ENCODE peak calls at places on chromosome 17, in seven cellular contexts. Z, K, Y, T, J, F and R are unnamed samples.

GRCh38 chr17:19448341-19449268 is 37.6 kb downstream of the RNF112 start:
- DNase-seq in Z (peak), K (peak), Y (peak), T (no peak), J (no peak), F (no peak), R (peak)

GRCh38 chr17:72516772-72517399 is 396.1 kb downstream of the SOX9 start:
- DNase-seq in Z (no peak), K (no peak), Y (no peak), T (no peak), J (no peak), F (no peak), R (no peak)

GRCh38 chr17:29049541-29050150 is 6.7 kb downstream of the PIPOX start:
- DNase-seq in Z (no peak), K (no peak), Y (peak), T (no peak), J (no peak), F (no peak), R (no peak)

GRCh38 chr17:53640808-53641207 is 181.9 kb upstream of the KIF2B start:
- DNase-seq in Z (no peak), K (no peak), Y (no peak), T (no peak), J (no peak), F (no peak), R (no peak)

GRCh38 chr17:73291260-73291801 is 20.5 kb downstream of the CDC42EP4 start:
- DNase-seq in Z (peak), K (peak), Y (peak), T (no peak), J (no peak), F (no peak), R (peak)

GRCh38 chr17:8941520-8941919 is 24.0 kb downstream of the PIK3R5 start:
- DNase-seq in Z (peak), K (no peak), Y (no peak), T (no peak), J (no peak), F (no peak), R (no peak)

GRCh38 chr17:29251969-29252866 is 5.6 kb downstream of the CRYBA1 start:
- DNase-seq in Z (no peak), K (peak), Y (peak), T (no peak), J (no peak), F (peak), R (peak)

GRCh38 chr17:9350083-9350482 is 225.5 kb downstream of the STX8 start:
- DNase-seq in Z (no peak), K (peak), Y (no peak), T (no peak), J (no peak), F (no peak), R (peak)

GRCh38 chr17:73123606-73124320 is 31.3 kb upstream of the SLC39A11 start:
- DNase-seq in Z (no peak), K (no peak), Y (no peak), T (no peak), J (no peak), F (no peak), R (no peak)

GRCh38 chr17:52064791-52065211 is 93.7 kb downstream of the CA10 start:
- DNase-seq in Z (no peak), K (no peak), Y (no peak), T (no peak), J (no peak), F (no peak), R (no peak)

GRCh38 chr17:30326816-30327215 is 7.0 kb downstream of the TMIGD1 start:
- DNase-seq in Z (no peak), K (no peak), Y (no peak), T (no peak), J (no peak), F (no peak), R (no peak)

GRCh38 chr17:62164712-62165377 is 99.8 kb upstream of the MED13 start:
- DNase-seq in Z (no peak), K (no peak), Y (peak), T (no peak), J (no peak), F (no peak), R (no peak)

GRCh38 chr17:9456265-9456664 is 119.4 kb downstream of the STX8 start:
- DNase-seq in Z (no peak), K (no peak), Y (no peak), T (no peak), J (no peak), F (no peak), R (no peak)

GRCh38 chr17:40311575-40311974 is 2.6 kb downstream of the RARA start:
- DNase-seq in Z (no peak), K (no peak), Y (no peak), T (no peak), J (no peak), F (no peak), R (no peak)

GRCh38 chr17:46772879-46773620 is 45.4 kb downstream of the WNT3 start:
- DNase-seq in Z (peak), K (no peak), Y (no peak), T (no peak), J (no peak), F (peak), R (peak)

GRCh38 chr17:67836205-67836987 is 11.1 kb downstream of the BPTF start:
- DNase-seq in Z (no peak), K (peak), Y (peak), T (no peak), J (no peak), F (no peak), R (peak)

DNA sequence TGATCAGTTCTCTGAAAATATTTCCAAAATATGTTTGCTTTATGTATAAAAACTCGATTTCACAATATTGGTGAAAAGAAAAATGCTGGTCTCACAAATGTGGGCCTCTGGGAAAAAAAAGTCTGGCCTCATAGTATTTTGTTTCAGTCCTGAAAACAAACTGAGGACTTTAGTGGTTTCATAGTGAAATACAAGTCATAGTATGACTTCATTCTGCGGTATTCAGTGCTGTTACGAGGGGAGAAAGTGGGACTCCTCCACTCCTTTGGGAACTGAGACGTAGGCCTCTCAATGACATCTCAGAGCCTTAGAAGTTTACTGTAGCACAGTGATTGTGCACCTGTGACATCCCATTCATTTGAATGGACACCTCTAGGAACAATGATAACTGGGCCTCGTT is 56.0 kb downstream of the CYB561 start:
- DNase-seq in Z (no peak), K (no peak), Y (no peak), T (no peak), J (no peak), F (no peak), R (no peak)
- H3K23ac ChIP-seq in Z (no peak), K (no peak), Y (no peak), T (no peak), J (no peak), F (no peak), R (no peak)

DNA sequence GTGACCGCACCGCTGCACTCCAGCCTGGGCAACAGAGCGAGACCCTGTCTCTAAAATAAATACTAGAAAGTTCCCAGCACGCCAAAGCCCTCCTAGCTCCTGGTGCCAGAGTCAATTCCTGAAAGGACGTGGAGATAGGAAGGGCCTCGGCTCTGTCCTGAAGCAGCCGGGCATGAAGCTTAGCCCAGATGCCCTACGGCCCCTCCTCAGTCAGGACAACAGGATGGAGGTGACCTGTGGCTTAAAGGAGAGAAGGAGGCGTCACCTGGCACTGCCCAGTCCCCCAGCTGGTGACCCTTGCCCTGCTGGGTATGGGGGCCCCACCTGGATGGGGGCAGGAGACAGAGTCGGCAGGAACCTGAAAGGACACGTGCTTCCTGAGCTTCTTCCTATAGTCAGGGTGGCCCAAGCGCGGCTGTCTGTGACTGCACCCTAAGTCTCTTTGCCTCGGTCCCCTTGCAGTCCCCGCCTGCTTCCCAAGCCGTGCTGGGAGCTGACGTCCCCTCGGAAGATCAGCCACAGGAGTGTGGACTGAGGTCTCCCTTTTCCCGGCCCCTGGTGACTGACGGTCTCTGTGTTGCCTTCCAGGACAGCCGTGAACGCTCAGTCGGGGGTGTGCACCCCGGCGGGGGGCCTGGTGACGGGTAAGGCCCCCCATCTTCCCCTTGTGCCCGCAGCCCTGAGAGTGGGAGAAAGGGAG is 14.9 kb upstream of the RNF213 start:
- DNase-seq in Z (no peak), K (no peak), Y (no peak), T (no peak), J (no peak), F (no peak), R (no peak)
- H2AK5ac ChIP-seq in Z (no peak), K (no peak), Y (no peak), T (no peak), J (peak), F (no peak), R (no peak)

GRCh38 chr17:76943202-76943601 is 75.0 kb downstream of the MGAT5B start:
- DNase-seq in Z (no peak), K (no peak), Y (no peak), T (no peak), J (no peak), F (no peak), R (no peak)
- H3K23ac ChIP-seq in Z (no peak), K (no peak), Y (no peak), T (no peak), J (no peak), F (no peak), R (no peak)

DNA sequence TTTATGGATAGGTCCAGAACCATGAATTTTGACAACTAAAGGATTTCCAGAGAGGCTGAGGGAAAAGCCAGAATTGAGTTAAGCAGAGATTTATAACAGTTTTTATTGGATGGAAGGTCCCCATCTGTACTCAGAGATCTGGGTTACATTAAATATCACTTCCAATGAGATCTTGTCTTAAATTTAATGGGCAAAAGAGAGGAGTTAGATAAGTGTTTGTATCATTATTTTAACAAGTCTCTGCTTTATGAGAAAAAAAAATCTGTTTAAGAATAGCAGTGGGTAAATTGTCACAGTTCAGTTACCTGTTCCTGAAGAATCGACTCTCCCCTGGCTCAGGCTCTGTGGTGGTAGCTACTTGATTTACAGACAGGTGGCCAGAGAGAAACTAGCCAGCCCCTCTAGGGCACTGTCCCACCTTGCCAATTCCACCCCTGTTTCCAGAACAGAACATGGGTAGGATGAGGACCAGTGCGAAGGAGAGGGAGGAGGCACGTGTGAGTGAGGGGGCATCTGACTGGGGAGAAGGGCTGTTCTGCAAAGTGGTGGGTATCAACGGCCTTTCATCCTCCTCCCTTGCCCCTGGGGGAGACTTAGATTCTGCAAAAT is 22.1 kb upstream of the CRHR1 start:
- DNase-seq in Z (no peak), K (no peak), Y (no peak), T (no peak), J (no peak), F (no peak), R (no peak)
- H2AK5ac ChIP-seq in Z (no peak), K (no peak), Y (no peak), T (no peak), J (no peak), F (no peak), R (no peak)

GRCh38 chr17:4068918-4069317 is 73.9 kb downstream of the ZZEF1 start:
- DNase-seq in Z (no peak), K (no peak), Y (no peak), T (no peak), J (no peak), F (no peak), R (no peak)

GRCh38 chr17:4064366-4064765 is 78.5 kb downstream of the ZZEF1 start:
- DNase-seq in Z (no peak), K (no peak), Y (no peak), T (no peak), J (no peak), F (no peak), R (no peak)

DNA sequence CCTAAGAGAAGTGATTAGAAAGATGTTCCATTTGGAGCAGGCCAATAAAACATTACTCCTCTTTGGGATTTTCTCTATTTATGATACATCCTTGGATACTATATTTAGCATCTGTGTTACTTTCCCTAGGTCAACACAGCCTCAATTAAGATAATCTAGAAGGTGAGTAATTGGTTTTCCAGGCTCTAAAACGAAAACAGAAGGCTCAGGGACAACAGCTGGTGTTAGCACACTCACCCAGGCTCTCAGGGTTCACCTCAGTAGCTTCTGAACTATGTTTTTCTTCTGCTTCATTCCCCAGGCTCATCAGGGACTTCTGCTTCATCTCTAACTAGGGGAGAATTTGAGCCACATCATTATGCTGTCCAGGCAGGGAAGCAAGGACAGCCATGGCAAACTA is 76.6 kb downstream of the ZZEF1 start:
- DNase-seq in Z (no peak), K (no peak), Y (no peak), T (no peak), J (no peak), F (no peak), R (no peak)
- H3K23ac ChIP-seq in Z (no peak), K (no peak), Y (no peak), T (no peak), J (no peak), F (no peak), R (no peak)

GRCh38 chr17:7254511-7254910 is 2.5 kb downstream of the ELP5 start:
- DNase-seq in Z (no peak), K (no peak), Y (no peak), T (no peak), J (no peak), F (no peak), R (no peak)

GRCh38 chr17:7252176-7253043 is at the start of gene ELP5:
- DNase-seq in Z (peak), K (peak), Y (peak), T (no peak), J (peak), F (peak), R (peak)

GRCh38 chr17:7251330-7252175 is at the start of gene CTDNEP1:
- DNase-seq in Z (peak), K (peak), Y (peak), T (peak), J (no peak), F (peak), R (peak)

GRCh38 chr17:7250655-7251329 is 742 bp downstream of the CTDNEP1 start:
- DNase-seq in Z (no peak), K (no peak), Y (no peak), T (no peak), J (no peak), F (peak), R (peak)

GRCh38 chr17:7253082-7253481 is 1.1 kb downstream of the ELP5 start:
- DNase-seq in Z (no peak), K (no peak), Y (no peak), T (no peak), J (no peak), F (no peak), R (no peak)
- H2AK5ac ChIP-seq in Z (no peak), K (peak), Y (no peak), T (no peak), J (no peak), F (no peak), R (peak)

GRCh38 chr17:66730497-66730923 is 104.4 kb upstream of the CACNG5 start:
- DNase-seq in Z (peak), K (no peak), Y (no peak), T (peak), J (no peak), F (peak), R (no peak)

GRCh38 chr17:66725956-66726355 is 109.0 kb upstream of the CACNG5 start:
- DNase-seq in Z (no peak), K (no peak), Y (no peak), T (no peak), J (no peak), F (no peak), R (no peak)

GRCh38 chr17:66726846-66727245 is 108.1 kb upstream of the CACNG5 start:
- DNase-seq in Z (no peak), K (no peak), Y (no peak), T (no peak), J (no peak), F (no peak), R (no peak)

GRCh38 chr17:66726371-66726770 is 108.5 kb upstream of the CACNG5 start:
- DNase-seq in Z (no peak), K (no peak), Y (no peak), T (no peak), J (no peak), F (no peak), R (no peak)

DNA sequence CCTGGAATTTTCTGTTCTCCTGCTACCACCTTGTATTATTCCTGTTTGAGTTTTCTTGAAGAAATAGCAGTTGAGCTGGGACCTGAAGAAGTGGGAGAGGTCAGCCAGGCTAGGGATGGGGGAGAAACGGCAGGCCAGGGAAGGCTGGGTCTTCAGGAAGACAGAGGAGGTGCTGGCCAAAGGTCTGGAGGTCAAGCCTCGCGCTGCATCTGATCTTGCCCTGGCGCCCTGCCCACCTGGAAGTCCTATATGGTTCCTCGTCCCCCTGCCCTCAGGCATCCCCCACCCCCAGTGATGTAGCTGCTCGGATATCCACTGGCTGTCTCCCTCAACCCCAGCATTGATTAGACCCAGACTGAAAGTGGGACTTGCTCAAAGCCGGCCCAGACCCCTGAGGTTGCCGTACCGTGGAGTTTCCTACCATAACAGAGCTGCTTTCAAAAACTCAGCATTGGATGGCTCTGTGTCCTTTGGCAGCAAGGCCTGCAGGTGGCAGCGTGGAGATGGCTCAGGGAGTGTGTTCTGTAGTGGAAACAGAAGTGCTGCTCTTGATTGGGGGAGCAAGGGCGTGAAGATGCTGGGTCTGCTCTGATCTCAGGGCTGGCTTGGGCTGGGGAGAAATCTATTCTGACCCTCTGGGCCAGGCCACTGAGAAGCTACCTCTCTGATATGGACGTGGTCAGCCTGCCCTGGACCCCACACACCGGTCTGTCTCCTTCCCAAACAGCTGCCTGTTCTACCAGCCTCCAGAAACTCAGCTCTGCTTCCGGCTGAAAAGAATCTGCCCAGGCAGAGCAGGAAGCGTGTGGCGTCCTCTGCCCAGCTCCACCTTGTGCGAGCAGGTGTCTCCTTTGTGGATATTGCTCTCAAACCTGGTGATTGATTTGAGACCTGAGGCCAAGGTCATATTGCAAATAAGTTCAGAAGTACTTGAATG is 107.0 kb upstream of the CACNG5 start:
- DNase-seq in Z (peak), K (peak), Y (peak), T (peak), J (peak), F (peak), R (peak)
- H3K23ac ChIP-seq in Z (no peak), K (no peak), Y (no peak), T (no peak), J (no peak), F (no peak), R (no peak)

DNA sequence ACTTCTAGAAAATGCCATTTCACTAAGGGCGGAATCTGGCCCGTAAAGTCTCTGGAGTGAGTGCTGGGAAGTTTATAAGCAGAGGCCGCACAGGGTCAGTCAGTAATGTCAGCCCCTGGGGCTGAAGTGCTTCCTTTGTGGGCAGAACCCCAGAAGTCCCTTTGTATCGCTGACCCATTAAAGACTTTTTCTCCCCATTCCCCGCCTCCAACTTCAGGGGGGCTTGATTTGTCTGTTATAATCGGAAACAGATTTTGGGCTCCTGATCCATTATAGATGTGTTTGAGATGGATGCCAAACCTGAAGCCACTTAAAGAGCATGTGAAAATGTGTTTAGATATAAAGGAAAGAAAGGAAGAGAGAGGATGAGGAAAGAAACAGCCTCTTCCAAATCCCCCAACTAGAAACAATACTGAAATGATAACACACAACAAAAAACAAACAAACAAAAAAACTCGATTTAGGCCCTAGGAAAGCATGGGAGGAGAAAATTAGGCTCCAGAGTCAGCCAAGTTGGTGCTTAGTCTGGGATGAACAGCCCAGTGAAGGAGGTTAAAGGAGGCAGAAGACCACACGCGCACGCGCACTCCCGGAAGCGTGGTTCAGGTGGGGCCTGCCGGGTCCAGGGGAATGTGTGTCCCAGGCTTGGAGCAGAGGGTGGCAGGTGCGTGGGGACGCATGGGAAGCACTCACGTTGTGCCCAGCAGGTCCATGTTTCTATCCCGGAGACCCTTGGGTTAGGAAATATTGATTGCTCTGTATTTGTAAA is 27.1 kb downstream of the MSI2 start:
- DNase-seq in Z (no peak), K (no peak), Y (no peak), T (no peak), J (no peak), F (no peak), R (no peak)
- H2AK5ac ChIP-seq in Z (no peak), K (no peak), Y (peak), T (no peak), J (no peak), F (no peak), R (no peak)